ENCODE peak calls at places on chromosome 9, in seven cellular contexts. O is progenitor cell of endocrine pancreas, L is mesothelial cell of epicardium, Z is HCT116, I is transverse colon, U is astrocyte of the spinal cord, H is MM.1S. A is an unnamed sample.

GRCh38 chr9:85208666-85209065 is 533.1 kb downstream of the AGTPBP1 start:
- DNase-seq in U (no peak), O (no peak), H (no peak), Z (no peak), L (no peak), I (no peak), A (no peak)

GRCh38 chr9:70490478-70490877 is 76.0 kb upstream of the KLF9 start:
- DNase-seq in L (no peak), H (no peak), U (no peak), Z (no peak), I (no peak), O (no peak), A (no peak)

GRCh38 chr9:19050637-19051591 is 1.7 kb downstream of the RRAGA start:
- DNase-seq in O (no peak), U (peak), H (no peak), I (no peak), L (no peak), Z (no peak), A (no peak)

GRCh38 chr9:94867842-94868312 is 141.4 kb downstream of the AOPEP start:
- DNase-seq in I (no peak), O (no peak), H (no peak), Z (no peak), U (peak), L (no peak), A (no peak)

GRCh38 chr9:27117489-27118135 is 8.6 kb downstream of the TEK start:
- DNase-seq in U (peak), Z (no peak), H (no peak), I (peak), O (no peak), L (no peak), A (no peak)

GRCh38 chr9:75265525-75265972 is 177.2 kb downstream of the OSTF1 start:
- DNase-seq in Z (peak), L (no peak), U (peak), I (peak), O (peak), H (peak), A (no peak)

GRCh38 chr9:38226491-38226951 is 157.5 kb upstream of the SHB start:
- DNase-seq in O (no peak), L (no peak), U (no peak), H (no peak), I (no peak), Z (no peak), A (peak)

GRCh38 chr9:99819123-99819483 is 2.6 kb upstream of the NR4A3 start:
- DNase-seq in U (no peak), Z (no peak), O (no peak), H (no peak), I (no peak), L (no peak), A (no peak)

GRCh38 chr9:91949293-91949945 is 609 bp downstream of the ROR2 start:
- DNase-seq in H (peak), Z (no peak), I (no peak), L (peak), O (peak), U (no peak), A (peak)

GRCh38 chr9:130461218-130461630 is 16.5 kb downstream of the ASS1 start:
- DNase-seq in L (peak), O (peak), Z (no peak), H (peak), I (peak), U (peak), A (no peak)

GRCh38 chr9:20419552-20419951 is 202.7 kb downstream of the MLLT3 start:
- DNase-seq in H (no peak), O (no peak), U (no peak), Z (no peak), L (no peak), I (no peak), A (no peak)

GRCh38 chr9:83775932-83776331 is 41.6 kb downstream of the GKAP1 start:
- DNase-seq in L (no peak), U (no peak), Z (no peak), I (no peak), O (no peak), H (no peak), A (no peak)

GRCh38 chr9:73215249-73215648 is 63.6 kb downstream of the ANXA1 start:
- DNase-seq in U (no peak), L (no peak), I (no peak), H (no peak), O (no peak), Z (no peak), A (no peak)

DNA sequence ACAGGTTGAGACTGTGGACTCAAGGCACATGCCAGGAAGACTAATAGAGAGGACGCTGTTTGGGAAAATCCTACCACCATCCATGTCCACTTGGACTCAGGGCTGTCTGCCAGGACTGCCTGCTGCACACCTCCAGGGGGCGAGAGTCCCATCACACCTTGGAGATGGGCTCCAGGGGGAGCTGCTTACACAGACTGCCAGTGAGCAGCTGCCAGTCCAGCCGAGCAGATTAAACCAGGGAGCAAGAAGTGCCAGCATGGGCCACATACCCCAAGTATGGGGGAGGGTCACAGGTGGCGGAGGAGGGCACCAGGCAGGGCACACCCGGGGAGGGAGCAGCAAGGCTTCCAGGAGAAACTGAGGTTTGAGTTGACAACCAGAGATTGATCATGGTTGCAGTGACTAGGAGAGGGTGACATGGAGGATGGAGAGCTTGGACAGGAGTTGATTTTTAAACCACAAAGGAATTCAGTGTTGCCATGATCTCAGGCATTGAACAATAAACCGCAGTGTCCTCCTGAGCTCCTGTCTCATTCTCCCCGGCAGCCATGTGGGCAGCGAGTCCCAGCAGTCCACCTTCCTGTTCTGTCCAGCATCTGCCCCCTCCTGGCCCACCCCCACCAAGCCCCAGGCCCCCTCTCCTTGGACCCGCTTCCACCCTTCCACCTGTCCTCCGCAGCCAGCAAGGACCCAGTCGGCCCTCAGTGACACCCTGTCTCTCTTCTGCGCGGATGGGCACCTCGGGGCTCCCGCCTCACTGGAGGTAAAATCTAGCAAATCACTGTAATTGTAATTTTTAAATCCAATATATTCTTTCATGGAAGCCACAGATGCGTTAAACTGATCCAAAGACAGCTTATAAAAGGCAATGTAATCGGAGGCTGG is 3.1 kb upstream of the VAV2 start:
- DNase-seq in O (no peak), I (no peak), U (no peak), H (no peak), Z (peak), L (no peak), A (no peak)
- TF ChIP-seq CTCF in O (no peak), I (no peak), U (peak), H (peak), Z (no peak), L (no peak), A (no peak)

GRCh38 chr9:131645078-131645776 is 94.6 kb downstream of the RAPGEF1 start:
- DNase-seq in I (no peak), Z (no peak), L (no peak), U (no peak), H (peak), O (no peak), A (no peak)
- TF ChIP-seq CTCF in I (no peak), Z (no peak), L (no peak), U (no peak), H (no peak), O (no peak), A (no peak)

GRCh38 chr9:34398875-34399274 is 22.2 kb upstream of the MYORG start:
- DNase-seq in H (no peak), L (no peak), Z (no peak), U (no peak), O (no peak), I (no peak), A (no peak)

GRCh38 chr9:34400686-34401602 is 24.2 kb upstream of the MYORG start:
- DNase-seq in U (no peak), L (no peak), H (no peak), O (no peak), I (no peak), Z (no peak), A (no peak)

GRCh38 chr9:34399729-34400128 is 23.0 kb upstream of the MYORG start:
- DNase-seq in H (no peak), U (no peak), Z (no peak), L (no peak), I (no peak), O (no peak), A (no peak)

GRCh38 chr9:34403554-34404380 is 27.1 kb upstream of the MYORG start:
- DNase-seq in L (no peak), U (peak), Z (peak), I (peak), H (peak), O (peak), A (no peak)

GRCh38 chr9:34400275-34400674 is 23.6 kb upstream of the MYORG start:
- DNase-seq in L (no peak), H (no peak), O (no peak), Z (no peak), U (no peak), I (no peak), A (no peak)
- TF ChIP-seq CTCF in L (no peak), H (no peak), O (no peak), Z (no peak), U (no peak), I (no peak), A (peak)

GRCh38 chr9:134656334-134657034 is 14.9 kb downstream of the COL5A1 start:
- DNase-seq in Z (peak), L (no peak), H (no peak), O (no peak), U (no peak), I (no peak), A (no peak)
- TF ChIP-seq CTCF in Z (peak), L (no peak), H (no peak), O (no peak), U (peak), I (no peak), A (no peak)

DNA sequence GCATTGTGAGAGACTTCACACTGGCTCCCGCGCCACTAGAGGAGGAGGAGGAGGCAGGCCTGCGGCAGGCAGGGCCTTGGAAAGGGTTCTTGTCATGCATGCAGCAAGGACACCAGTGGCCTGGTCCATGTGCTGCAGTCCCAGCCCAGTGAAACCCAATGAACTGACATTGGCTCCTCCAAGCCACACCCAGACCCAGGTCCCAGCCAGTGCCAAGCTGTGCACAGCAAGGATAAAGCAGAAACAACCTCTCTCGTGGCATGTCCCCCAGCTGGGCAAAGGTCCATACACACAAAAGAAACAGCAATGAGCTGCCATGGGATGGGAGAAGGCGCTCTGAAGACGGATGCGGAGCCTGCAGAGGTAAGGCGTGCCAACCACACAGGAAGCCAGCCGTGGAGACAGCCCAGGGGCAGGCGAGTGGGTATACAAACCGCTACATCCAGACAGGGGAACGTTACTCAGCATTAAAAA is 89.2 kb downstream of the SEMA4D start:
- DNase-seq in O (no peak), I (peak), Z (no peak), U (no peak), L (no peak), H (peak), A (no peak)
- TF ChIP-seq CTCF in O (no peak), I (no peak), Z (no peak), U (no peak), L (no peak), H (no peak), A (no peak)

DNA sequence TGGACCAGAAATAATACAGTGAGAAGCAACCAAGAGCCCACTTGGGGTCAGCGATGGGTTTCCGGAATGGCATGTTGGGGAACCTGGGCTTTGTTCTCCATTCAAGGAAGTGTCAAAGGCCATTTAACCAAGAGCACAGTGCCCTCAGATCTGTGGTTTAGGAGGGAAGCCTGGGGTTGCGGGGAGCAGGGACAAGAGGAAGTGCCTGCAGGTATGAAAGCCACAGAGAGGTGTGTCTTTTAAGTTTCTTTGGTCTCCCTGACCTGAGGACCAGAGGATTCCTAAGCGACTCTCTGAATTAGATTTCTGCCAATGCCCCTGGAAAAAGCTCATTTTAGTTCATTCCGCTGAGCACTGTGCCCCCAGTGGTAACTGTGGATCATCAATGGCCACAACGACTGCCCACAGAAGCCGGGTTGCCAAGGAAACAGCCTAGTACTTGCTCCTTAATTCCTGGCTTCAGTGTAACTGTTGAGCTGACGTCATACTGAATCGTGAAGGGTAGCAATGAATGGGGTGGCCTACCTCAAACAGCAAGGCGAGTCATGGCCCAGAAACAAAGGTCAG is 107.3 kb upstream of the SPIN1 start:
- DNase-seq in I (no peak), Z (no peak), H (peak), O (no peak), L (no peak), U (peak), A (no peak)
- TF ChIP-seq CTCF in I (no peak), Z (peak), H (no peak), O (no peak), L (no peak), U (no peak), A (peak)

DNA sequence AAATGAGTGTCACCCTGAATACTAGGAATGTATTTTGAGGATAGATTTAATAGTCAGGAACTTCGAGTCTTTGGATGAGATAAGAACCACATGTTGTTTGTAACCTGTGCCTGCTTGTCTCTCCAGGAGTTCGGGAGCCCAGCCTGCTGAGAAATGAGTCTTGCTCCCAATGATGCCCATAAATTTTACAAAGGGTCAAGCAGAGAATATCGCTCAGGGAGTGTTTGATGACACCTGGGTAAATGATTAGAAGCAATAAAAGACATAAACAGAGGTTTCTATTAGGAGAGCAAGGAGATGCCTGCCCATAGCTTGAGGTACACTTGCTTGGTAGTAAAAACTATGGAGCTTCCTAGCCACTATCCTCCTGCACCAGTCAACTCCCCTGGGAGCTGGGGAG is 46.9 kb upstream of the KLF4 start:
- DNase-seq in O (no peak), Z (no peak), H (no peak), L (no peak), U (no peak), I (no peak), A (no peak)
- TF ChIP-seq CTCF in O (no peak), Z (no peak), H (no peak), L (no peak), U (no peak), I (no peak), A (no peak)

DNA sequence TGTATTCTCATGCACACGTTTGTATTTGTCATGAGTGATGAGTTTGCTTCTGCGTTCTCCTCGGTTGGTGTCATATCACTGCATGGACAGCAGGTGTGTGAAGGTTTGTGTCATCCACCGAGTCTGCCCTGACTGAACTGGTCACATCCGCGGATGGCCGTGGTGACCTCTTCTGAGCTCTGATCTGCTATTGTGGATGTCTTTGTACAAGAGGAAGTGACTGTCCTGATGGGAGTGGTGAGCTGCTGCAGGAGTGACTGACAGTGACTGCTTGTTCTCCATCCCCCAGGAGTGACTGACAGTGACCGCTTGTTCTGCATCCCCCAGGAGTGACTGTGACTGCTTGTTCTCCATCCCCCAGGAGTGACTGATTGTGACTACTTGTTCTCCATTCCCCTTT is 69.9 kb downstream of the EHMT1 start:
- DNase-seq in Z (no peak), L (no peak), U (no peak), O (no peak), H (no peak), I (no peak), A (no peak)
- TF ChIP-seq CTCF in Z (no peak), L (no peak), U (no peak), O (no peak), H (no peak), I (no peak), A (peak)

GRCh38 chr9:127930298-127931091 is at the start of gene PIP5KL1:
- DNase-seq in I (peak), Z (peak), L (peak), U (peak), O (peak), H (peak), A (peak)
- TF ChIP-seq CTCF in I (no peak), Z (no peak), L (no peak), U (peak), O (peak), H (no peak), A (peak)